ENCODE peak calls at places on chromosomes 11 and 22, in ten cellular contexts. B is AG04450, Q is fibroblast of lung, A is cardiac muscle cell, T is PC-3, L is endodermal cell, E is kidney epithelial cell, D is tibial nerve, W is AG10803, G is right lobe of liver. N is an unnamed sample.

GRCh38 chr11:113553235-113553634 is 78.0 kb upstream of the DRD2 start:
- DNase-seq in B (peak; percentile 59), Q (peak; percentile 100), T (peak; percentile 93), G (no peak), W (peak; percentile 99), E (peak; percentile 95), A (no peak), L (peak; percentile 80), D (peak; percentile 68), N (peak; percentile 95)

GRCh38 chr22:46619830-46620501 is at the start of gene GRAMD4:
- DNase-seq in T (no peak), W (peak; percentile 15), Q (peak; percentile 35), L (no peak), A (no peak), E (no peak), G (no peak), B (no peak), D (peak; percentile 36), N (no peak)

GRCh38 chr22:44108076-44108475 is 72.6 kb upstream of the PARVG start:
- DNase-seq in Q (no peak), L (no peak), D (no peak), T (no peak), B (no peak), A (no peak), E (no peak), W (no peak), G (no peak), N (no peak)

GRCh38 chr11:88301478-88302140 is 35.9 kb downstream of the CTSC start:
- DNase-seq in B (no peak), E (no peak), G (no peak), W (peak; percentile 52), L (no peak), A (peak; percentile 59), Q (peak; percentile 84), T (no peak), D (no peak), N (peak; percentile 39)

GRCh38 chr11:114416441-114416928 is 16.0 kb downstream of the RBM7 start:
- DNase-seq in W (peak; percentile 80), B (no peak), L (no peak), G (no peak), E (no peak), Q (peak; percentile 80), T (peak; percentile 87), A (no peak), D (no peak), N (peak; percentile 68)

GRCh38 chr11:19975414-19975990 is 184.8 kb downstream of the DBX1 start:
- DNase-seq in W (no peak), A (no peak), Q (no peak), B (no peak), E (no peak), G (no peak), T (no peak), D (no peak), L (no peak), N (no peak)

GRCh38 chr11:30573951-30574350 is 12.2 kb downstream of the MPPED2 start:
- DNase-seq in W (no peak), L (no peak), E (no peak), T (peak; percentile 8), G (no peak), D (no peak), Q (peak; percentile 23), A (no peak), B (no peak), N (no peak)

GRCh38 chr22:36449776-36450175 is 31.7 kb downstream of the TXN2 start:
- DNase-seq in L (no peak), E (no peak), W (no peak), B (no peak), D (no peak), G (peak; percentile 53), T (no peak), Q (no peak), A (no peak), N (no peak)

GRCh38 chr22:49973018-49973965 is 12.7 kb downstream of the PIM3 start:
- DNase-seq in B (no peak), W (peak; percentile 23), A (no peak), T (no peak), L (no peak), Q (peak; percentile 37), G (no peak), E (no peak), D (no peak), N (peak; percentile 37)

GRCh38 chr22:49969751-49970527 is 9.4 kb downstream of the PIM3 start:
- DNase-seq in E (no peak), D (no peak), G (peak; percentile 49), W (no peak), L (peak; percentile 47), A (no peak), T (no peak), B (no peak), Q (no peak), N (no peak)

GRCh38 chr22:49971232-49972162 is 10.9 kb downstream of the PIM3 start:
- DNase-seq in W (peak; percentile 51), A (peak; percentile 42), D (peak; percentile 61), Q (peak; percentile 24), E (no peak), L (peak; percentile 77), T (peak; percentile 49), G (peak; percentile 97), B (no peak), N (peak; percentile 50)

GRCh38 chr22:49970528-49971231 is 10.1 kb downstream of the PIM3 start:
- DNase-seq in G (peak; percentile 98), Q (peak; percentile 94), E (peak; percentile 86), A (peak; percentile 78), B (peak; percentile 80), L (peak; percentile 94), T (peak; percentile 96), W (peak; percentile 92), D (peak; percentile 88), N (peak; percentile 88)

DNA sequence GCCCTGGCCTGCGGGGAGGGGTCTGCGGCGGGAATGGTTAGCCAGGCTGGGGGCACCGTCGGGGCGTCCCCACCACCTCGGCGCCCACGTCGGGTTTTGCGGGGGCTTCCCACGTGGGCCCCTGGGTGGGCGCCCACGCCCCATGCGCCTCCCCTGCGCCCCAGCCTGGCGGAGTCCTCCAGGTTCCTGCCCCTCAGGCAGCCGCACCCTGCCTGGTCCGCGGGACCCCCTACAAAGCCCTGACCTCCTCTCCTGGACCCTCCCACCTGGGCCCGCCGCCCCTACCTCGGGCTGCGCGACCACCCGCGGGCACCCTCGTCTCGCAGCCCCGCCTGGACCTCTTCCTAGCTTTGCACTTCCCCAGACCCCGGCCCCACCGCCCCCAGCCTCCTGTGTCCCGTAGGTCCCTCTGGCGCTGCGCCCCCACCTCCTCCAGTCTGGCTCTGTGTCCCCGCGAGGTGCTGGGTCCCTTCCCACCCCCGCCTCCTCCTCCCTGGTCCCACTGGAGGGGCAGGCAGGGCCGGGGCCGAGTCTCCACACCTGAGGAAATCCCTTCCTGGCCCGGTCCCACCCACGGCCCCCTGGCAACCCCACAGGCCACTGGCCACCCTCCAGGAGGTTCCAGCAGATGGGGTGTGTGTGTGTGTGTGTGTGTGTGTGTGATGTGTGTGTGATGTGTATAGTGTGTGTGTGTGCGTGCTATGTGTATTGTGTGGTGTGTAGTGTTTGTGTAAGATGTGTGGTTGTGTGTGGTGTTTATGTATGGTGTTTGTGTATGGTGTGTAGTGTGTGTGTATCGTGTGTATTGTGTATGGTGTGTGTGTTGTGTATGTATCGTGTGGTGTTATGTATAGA is 11.8 kb downstream of the PIM3 start:
- DNase-seq in G (peak; percentile 64), D (no peak), A (no peak), T (no peak), L (peak; percentile 49), E (no peak), B (no peak), Q (no peak), W (no peak), N (no peak)
- H3K4me3 ChIP-seq in G (peak overlapping the region; percentile 73), D (peak overlapping the region; percentile 57), A (no peak overlapping the region), T (no peak overlapping the region), L (no peak overlapping the region), E (no peak overlapping the region), B (peak overlapping the region; percentile 55), Q (no peak overlapping the region), W (no peak overlapping the region), N (no peak overlapping the region)

GRCh38 chr11:2891291-2891690 is 5.7 kb upstream of the CDKN1C start:
- DNase-seq in Q (no peak), T (no peak), A (peak; percentile 23), G (no peak), E (no peak), B (no peak), D (no peak), L (peak; percentile 75), W (no peak), N (no peak)
- TF ChIP-seq CTCF in Q (no peak), T (peak; percentile 42), A (no peak), G (no peak), E (peak; percentile 37), B (peak; percentile 25), D (no peak), L (peak; percentile 58), W (no peak), N (no peak)

GRCh38 chr22:45429921-45430775 is 16.7 kb downstream of the RIBC2 start:
- DNase-seq in G (no peak), B (no peak), A (no peak), T (no peak), Q (no peak), W (no peak), L (peak; percentile 11), D (no peak), E (no peak), N (no peak)

GRCh38 chr22:45438364-45438763 is 24.9 kb downstream of the RIBC2 start:
- DNase-seq in L (no peak), B (peak; percentile 65), D (no peak), A (no peak), T (no peak), Q (no peak), G (no peak), E (no peak), W (no peak), N (no peak)

GRCh38 chr22:45441158-45441557 is 27.7 kb downstream of the RIBC2 start:
- DNase-seq in D (peak; percentile 66), Q (peak; percentile 51), A (peak; percentile 80), W (peak; percentile 69), L (peak; percentile 86), T (peak; percentile 70), G (peak; percentile 59), E (peak; percentile 23), B (no peak), N (peak; percentile 75)

GRCh38 chr22:45430871-45431270 is 17.4 kb downstream of the RIBC2 start:
- DNase-seq in E (no peak), L (peak; percentile 22), A (no peak), T (no peak), D (no peak), G (no peak), W (no peak), B (no peak), Q (no peak), N (no peak)

GRCh38 chr22:45435544-45436139 is 22.1 kb downstream of the RIBC2 start:
- DNase-seq in D (peak; percentile 92), Q (peak; percentile 79), B (peak; percentile 84), G (peak; percentile 86), L (peak; percentile 96), W (peak; percentile 89), A (peak; percentile 90), T (peak; percentile 83), E (peak; percentile 56), N (peak; percentile 93)
- H3K4me3 ChIP-seq in D (no peak overlapping the region), Q (no peak overlapping the region), B (no peak overlapping the region), G (no peak overlapping the region), L (no peak overlapping the region), W (no peak overlapping the region), A (no peak overlapping the region), T (no peak overlapping the region), E (no peak overlapping the region), N (no peak overlapping the region)

DNA sequence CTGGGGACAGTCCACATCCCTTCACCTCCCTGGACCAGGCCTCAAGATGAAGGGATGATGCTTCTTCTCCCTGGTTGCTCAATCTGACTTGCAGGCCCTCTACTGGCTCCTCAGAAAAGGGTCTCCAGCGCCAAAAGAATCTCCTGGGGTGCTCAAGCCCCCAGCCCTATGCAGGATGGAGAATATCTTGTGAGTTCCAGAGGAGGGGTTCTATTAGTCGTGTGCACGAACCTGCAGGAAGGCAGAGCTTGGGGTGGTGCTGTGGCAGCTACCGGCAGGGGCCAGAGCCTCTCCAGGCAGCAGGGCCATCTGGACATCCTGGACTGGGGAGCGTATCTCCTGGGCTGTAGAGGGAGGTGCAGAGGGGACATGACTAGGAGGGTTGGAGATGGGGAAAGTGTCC is 1339.5 kb downstream of the BRD1 start:
- DNase-seq in E (no peak), Q (no peak), W (peak; percentile 39), G (no peak), A (no peak), D (no peak), T (no peak), L (no peak), B (no peak), N (no peak)
- TF ChIP-seq CTCF in E (no peak), Q (no peak), W (peak; percentile 46), G (no peak), A (no peak), D (no peak), T (no peak), L (peak; percentile 67), B (no peak), N (no peak)

N was measured in fibroblast of the aortic adventitia.